ENCODE peak calls at places on chromosomes 16 and 17, in nine cellular contexts. One of them, this sample, is unnamed.

GRCh38 chr17:38761612-38762011 is 9.1 kb downstream of the PSMB3 start:
- DNase-seq in left lung: no peak
- DNase-seq in prostate gland: no peak
- DNase-seq in A549: peak
- DNase-seq in body of pancreas: no peak
- DNase-seq in heart left ventricle: no peak
- DNase-seq in tibial nerve: no peak
- DNase-seq in lower leg skin: no peak
- DNase-seq in GM10248: no peak
- DNase-seq in this sample: peak

GRCh38 chr17:42329025-42329976 is 41.0 kb downstream of the STAT5A start:
- DNase-seq in A549: peak
- DNase-seq in tibial nerve: no peak
- DNase-seq in prostate gland: peak
- DNase-seq in lower leg skin: no peak
- DNase-seq in GM10248: no peak
- DNase-seq in left lung: no peak
- DNase-seq in heart left ventricle: no peak
- DNase-seq in body of pancreas: no peak
- DNase-seq in this sample: peak

GRCh38 chr17:65902165-65902564 is 289.8 kb downstream of the CEP112 start:
- DNase-seq in prostate gland: no peak
- DNase-seq in tibial nerve: no peak
- DNase-seq in lower leg skin: no peak
- DNase-seq in body of pancreas: no peak
- DNase-seq in GM10248: no peak
- DNase-seq in left lung: no peak
- DNase-seq in A549: no peak
- DNase-seq in heart left ventricle: no peak
- DNase-seq in this sample: no peak

GRCh38 chr17:40097931-40098845 is 2.2 kb downstream of the NR1D1 start:
- DNase-seq in prostate gland: peak
- DNase-seq in tibial nerve: peak
- DNase-seq in body of pancreas: peak
- DNase-seq in GM10248: no peak
- DNase-seq in heart left ventricle: peak
- DNase-seq in lower leg skin: peak
- DNase-seq in A549: no peak
- DNase-seq in left lung: no peak
- DNase-seq in this sample: peak

GRCh38 chr17:73071387-73071999 is 21.0 kb downstream of the SLC39A11 start:
- DNase-seq in body of pancreas: no peak
- DNase-seq in left lung: no peak
- DNase-seq in heart left ventricle: no peak
- DNase-seq in A549: no peak
- DNase-seq in tibial nerve: no peak
- DNase-seq in GM10248: no peak
- DNase-seq in prostate gland: no peak
- DNase-seq in lower leg skin: peak
- DNase-seq in this sample: no peak

GRCh38 chr17:28878158-28878910 is 19.2 kb downstream of the FLOT2 start:
- DNase-seq in lower leg skin: no peak
- DNase-seq in A549: no peak
- DNase-seq in heart left ventricle: no peak
- DNase-seq in GM10248: no peak
- DNase-seq in left lung: no peak
- DNase-seq in prostate gland: no peak
- DNase-seq in body of pancreas: no peak
- DNase-seq in tibial nerve: no peak
- DNase-seq in this sample: no peak

GRCh38 chr16:56708418-56708817 is 21.5 kb upstream of the NUP93 start:
- DNase-seq in A549: no peak
- DNase-seq in tibial nerve: no peak
- DNase-seq in heart left ventricle: no peak
- DNase-seq in prostate gland: no peak
- DNase-seq in body of pancreas: no peak
- DNase-seq in left lung: no peak
- DNase-seq in lower leg skin: no peak
- DNase-seq in GM10248: no peak
- DNase-seq in this sample: no peak

GRCh38 chr16:81697886-81698635 is 81.0 kb upstream of the PLCG2 start:
- DNase-seq in lower leg skin: no peak
- DNase-seq in prostate gland: no peak
- DNase-seq in left lung: peak
- DNase-seq in A549: no peak
- DNase-seq in body of pancreas: no peak
- DNase-seq in tibial nerve: no peak
- DNase-seq in heart left ventricle: peak
- DNase-seq in GM10248: no peak
- DNase-seq in this sample: no peak

GRCh38 chr17:74201250-74201649 is 2.2 kb upstream of the RPL38 start:
- DNase-seq in body of pancreas: no peak
- DNase-seq in GM10248: no peak
- DNase-seq in tibial nerve: no peak
- DNase-seq in A549: no peak
- DNase-seq in heart left ventricle: no peak
- DNase-seq in prostate gland: no peak
- DNase-seq in left lung: no peak
- DNase-seq in lower leg skin: no peak
- DNase-seq in this sample: no peak

GRCh38 chr16:87127061-87127765 is 190.0 kb downstream of the C16orf95 start:
- DNase-seq in body of pancreas: peak
- DNase-seq in heart left ventricle: no peak
- DNase-seq in tibial nerve: no peak
- DNase-seq in A549: no peak
- DNase-seq in GM10248: no peak
- DNase-seq in left lung: no peak
- DNase-seq in prostate gland: no peak
- DNase-seq in lower leg skin: no peak
- DNase-seq in this sample: no peak

GRCh38 chr16:59729613-59730012 is 995.5 kb upstream of the GOT2 start:
- DNase-seq in lower leg skin: no peak
- DNase-seq in A549: no peak
- DNase-seq in heart left ventricle: no peak
- DNase-seq in body of pancreas: no peak
- DNase-seq in prostate gland: no peak
- DNase-seq in GM10248: no peak
- DNase-seq in left lung: no peak
- DNase-seq in tibial nerve: no peak
- DNase-seq in this sample: no peak

GRCh38 chr17:21463779-21464407 is 87.7 kb downstream of the KCNJ12 start:
- DNase-seq in left lung: no peak
- DNase-seq in prostate gland: no peak
- DNase-seq in A549: no peak
- DNase-seq in lower leg skin: no peak
- DNase-seq in body of pancreas: no peak
- DNase-seq in GM10248: no peak
- DNase-seq in tibial nerve: no peak
- DNase-seq in heart left ventricle: no peak
- DNase-seq in this sample: no peak

DNA sequence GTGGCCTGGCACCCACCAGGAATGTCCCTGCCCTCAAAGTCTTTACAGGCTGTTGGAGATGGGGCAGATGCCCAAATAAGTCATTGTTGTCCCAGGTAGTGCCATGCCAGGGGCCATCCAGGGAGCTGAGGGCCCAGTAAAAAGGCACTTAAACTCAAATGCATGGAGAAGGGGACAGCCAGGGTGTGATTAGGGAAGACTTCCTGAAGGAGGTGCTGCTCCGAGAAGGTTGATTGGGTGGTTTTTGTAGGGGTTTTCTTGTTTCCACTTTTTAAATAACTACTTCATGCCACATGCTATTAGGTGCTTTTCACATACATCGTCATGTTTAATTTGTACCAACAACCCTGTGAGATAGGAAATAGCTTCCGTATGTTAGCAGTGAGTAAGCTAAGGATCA is 66.9 kb downstream of the RAI1 start:
- DNase-seq in body of pancreas: no peak
- DNase-seq in GM10248: no peak
- DNase-seq in left lung: no peak
- DNase-seq in A549: no peak
- DNase-seq in heart left ventricle: no peak
- DNase-seq in lower leg skin: no peak
- DNase-seq in tibial nerve: no peak
- DNase-seq in prostate gland: no peak
- DNase-seq in this sample: no peak
- TF ChIP-seq CTCF in body of pancreas: no peak
- TF ChIP-seq CTCF in GM10248: no peak
- TF ChIP-seq CTCF in left lung: no peak
- TF ChIP-seq CTCF in A549: peak
- TF ChIP-seq CTCF in heart left ventricle: no peak
- TF ChIP-seq CTCF in lower leg skin: no peak
- TF ChIP-seq CTCF in tibial nerve: no peak
- TF ChIP-seq CTCF in prostate gland: no peak
- TF ChIP-seq CTCF in this sample: no peak

GRCh38 chr16:48162839-48163410 is 7.1 kb upstream of the ABCC12 start:
- DNase-seq in lower leg skin: no peak
- DNase-seq in GM10248: no peak
- DNase-seq in left lung: no peak
- DNase-seq in body of pancreas: no peak
- DNase-seq in A549: no peak
- DNase-seq in prostate gland: no peak
- DNase-seq in heart left ventricle: no peak
- DNase-seq in tibial nerve: no peak
- DNase-seq in this sample: no peak
- TF ChIP-seq CTCF in lower leg skin: no peak
- TF ChIP-seq CTCF in GM10248: no peak
- TF ChIP-seq CTCF in left lung: no peak
- TF ChIP-seq CTCF in body of pancreas: no peak
- TF ChIP-seq CTCF in A549: no peak
- TF ChIP-seq CTCF in prostate gland: no peak
- TF ChIP-seq CTCF in heart left ventricle: no peak
- TF ChIP-seq CTCF in tibial nerve: no peak
- TF ChIP-seq CTCF in this sample: no peak

DNA sequence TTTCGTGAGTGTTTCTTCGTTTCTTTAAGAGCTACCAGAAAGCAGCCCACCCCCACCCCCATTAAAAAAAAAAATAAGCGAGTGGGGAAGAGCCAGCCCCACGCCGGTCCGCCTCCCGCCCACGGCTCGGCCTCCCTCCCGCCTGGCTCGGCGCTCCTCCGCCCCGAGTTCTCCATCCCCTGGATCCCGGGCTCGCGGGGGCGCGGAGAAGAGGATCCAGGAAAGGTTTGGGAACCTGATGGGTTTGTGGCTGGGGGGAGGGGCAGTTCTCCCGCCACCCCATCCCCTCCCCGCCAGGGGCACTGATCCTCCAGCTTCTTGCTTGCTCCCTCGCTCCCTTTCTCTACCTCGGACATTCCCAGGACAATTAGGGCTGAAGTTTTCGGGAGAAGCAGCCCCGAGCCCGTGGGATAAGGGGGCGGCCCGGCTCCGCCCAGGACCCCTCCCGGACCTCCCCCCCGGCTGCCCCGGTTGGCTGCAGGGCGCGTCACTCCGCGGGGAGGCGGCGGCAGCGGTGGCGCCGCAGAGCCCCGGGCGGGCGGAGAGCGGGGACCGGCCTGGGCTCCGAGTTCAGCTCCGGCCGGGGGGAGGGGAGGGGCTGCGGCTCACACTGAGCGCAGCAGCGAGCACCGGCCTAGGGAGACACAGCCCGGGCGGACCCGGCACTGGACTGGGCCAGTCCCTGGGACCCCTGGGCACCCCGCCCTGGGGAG is 1.0 kb upstream of the SALL1 start:
- DNase-seq in prostate gland: no peak
- DNase-seq in body of pancreas: peak
- DNase-seq in lower leg skin: no peak
- DNase-seq in left lung: peak
- DNase-seq in heart left ventricle: peak
- DNase-seq in tibial nerve: no peak
- DNase-seq in GM10248: no peak
- DNase-seq in A549: no peak
- DNase-seq in this sample: no peak
- TF ChIP-seq CTCF in prostate gland: no peak
- TF ChIP-seq CTCF in body of pancreas: no peak
- TF ChIP-seq CTCF in lower leg skin: no peak
- TF ChIP-seq CTCF in left lung: no peak
- TF ChIP-seq CTCF in heart left ventricle: no peak
- TF ChIP-seq CTCF in tibial nerve: no peak
- TF ChIP-seq CTCF in GM10248: no peak
- TF ChIP-seq CTCF in A549: no peak
- TF ChIP-seq CTCF in this sample: no peak

GRCh38 chr16:1542533-1542932 is 9.1 kb downstream of the TMEM204 start:
- DNase-seq in heart left ventricle: no peak
- DNase-seq in tibial nerve: no peak
- DNase-seq in lower leg skin: no peak
- DNase-seq in body of pancreas: no peak
- DNase-seq in left lung: peak
- DNase-seq in prostate gland: no peak
- DNase-seq in GM10248: no peak
- DNase-seq in A549: no peak
- DNase-seq in this sample: no peak

GRCh38 chr16:1546430-1546829 is 13.0 kb downstream of the TMEM204 start:
- DNase-seq in heart left ventricle: no peak
- DNase-seq in lower leg skin: no peak
- DNase-seq in left lung: peak
- DNase-seq in A549: no peak
- DNase-seq in GM10248: no peak
- DNase-seq in tibial nerve: no peak
- DNase-seq in body of pancreas: no peak
- DNase-seq in prostate gland: no peak
- DNase-seq in this sample: no peak

GRCh38 chr16:1543085-1543896 is 9.8 kb downstream of the TMEM204 start:
- DNase-seq in tibial nerve: no peak
- DNase-seq in lower leg skin: peak
- DNase-seq in GM10248: peak
- DNase-seq in prostate gland: no peak
- DNase-seq in body of pancreas: no peak
- DNase-seq in A549: peak
- DNase-seq in heart left ventricle: peak
- DNase-seq in left lung: peak
- DNase-seq in this sample: peak

GRCh38 chr16:1548234-1548633 is 14.8 kb downstream of the TMEM204 start:
- DNase-seq in body of pancreas: no peak
- DNase-seq in left lung: no peak
- DNase-seq in heart left ventricle: peak
- DNase-seq in lower leg skin: no peak
- DNase-seq in tibial nerve: no peak
- DNase-seq in GM10248: no peak
- DNase-seq in A549: no peak
- DNase-seq in prostate gland: peak
- DNase-seq in this sample: no peak

DNA sequence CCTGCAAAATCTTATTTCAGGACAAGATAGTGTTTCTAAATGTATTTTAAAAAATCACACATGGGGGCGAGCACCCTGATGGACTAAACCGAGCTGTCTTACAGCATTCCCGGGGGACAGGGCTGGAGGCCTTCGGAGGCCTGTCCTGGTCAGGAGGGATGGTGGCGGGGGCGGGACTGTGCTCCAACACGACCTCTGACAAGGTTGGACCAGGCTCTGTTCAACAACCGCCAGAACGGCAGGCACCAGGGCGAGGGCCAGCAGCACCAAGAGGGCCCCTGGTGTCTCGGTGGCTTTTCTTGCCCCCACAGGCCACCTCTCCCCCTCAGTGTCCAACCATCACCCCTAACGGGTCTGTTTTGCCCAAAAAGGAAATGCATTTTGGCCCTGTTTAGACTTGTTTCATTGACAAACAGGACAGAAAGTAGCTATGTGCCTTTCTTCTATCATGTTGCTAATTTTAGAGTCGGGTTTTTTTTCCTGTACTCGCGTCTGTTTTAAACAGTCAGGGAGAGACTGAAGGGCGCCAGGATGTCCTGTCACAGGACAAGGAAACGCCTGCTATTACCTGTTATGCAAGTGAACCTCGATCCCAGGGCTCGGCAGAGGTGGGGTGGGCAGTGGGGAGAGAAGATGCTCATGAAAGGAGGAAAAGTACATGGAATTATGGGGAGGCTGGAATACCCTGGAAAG is 11.7 kb downstream of the TMEM204 start:
- DNase-seq in tibial nerve: no peak
- DNase-seq in lower leg skin: no peak
- DNase-seq in left lung: peak
- DNase-seq in GM10248: no peak
- DNase-seq in heart left ventricle: peak
- DNase-seq in prostate gland: peak
- DNase-seq in A549: no peak
- DNase-seq in body of pancreas: no peak
- DNase-seq in this sample: no peak
- TF ChIP-seq CTCF in tibial nerve: no peak
- TF ChIP-seq CTCF in lower leg skin: no peak
- TF ChIP-seq CTCF in left lung: no peak
- TF ChIP-seq CTCF in GM10248: no peak
- TF ChIP-seq CTCF in heart left ventricle: no peak
- TF ChIP-seq CTCF in prostate gland: no peak
- TF ChIP-seq CTCF in A549: no peak
- TF ChIP-seq CTCF in body of pancreas: no peak
- TF ChIP-seq CTCF in this sample: no peak